ENCODE peak calls at places on chromosomes 7 and 10, in nine cellular contexts. Y, Q, F, H, G, U, B, S and X are unnamed samples.
A peak's percentile ranks its signal among the peaks of the same experiment; 100 is the strongest.

GRCh38 chr7:36506820-36507219 is 117.2 kb downstream of the ANLN start:
- DNase-seq in Y (no peak), Q (no peak), F (peak; percentile 23), H (no peak), G (no peak), U (no peak), B (no peak), S (no peak), X (no peak)

GRCh38 chr7:24755541-24756416 is 1.5 kb downstream of the GSDME start:
- DNase-seq in Y (no peak), Q (no peak), F (peak; percentile 69), H (no peak), G (no peak), U (peak; percentile 78), B (no peak), S (no peak), X (no peak)

GRCh38 chr7:1798191-1798590 is 128.1 kb downstream of the ELFN1 start:
- DNase-seq in Y (no peak), Q (no peak), F (no peak), H (no peak), G (no peak), U (no peak), B (no peak), S (no peak), X (no peak)

GRCh38 chr10:27799046-27799445 is 53.4 kb upstream of the MKX start:
- DNase-seq in Y (no peak), Q (no peak), F (no peak), H (no peak), G (no peak), U (no peak), B (no peak), S (no peak), X (no peak)

GRCh38 chr10:93080350-93081046 is 6.8 kb downstream of the CYP26A1 start:
- DNase-seq in Y (no peak), Q (no peak), F (peak; percentile 76), H (peak; percentile 31), G (peak; percentile 21), U (no peak), B (no peak), S (no peak), X (peak; percentile 14)

GRCh38 chr7:54846272-54846671 is 87.3 kb upstream of the SEC61G start:
- DNase-seq in Y (no peak), Q (peak; percentile 18), F (peak; percentile 31), H (no peak), G (no peak), U (no peak), B (no peak), S (no peak), X (no peak)

GRCh38 chr7:45595809-45596664 is 21.9 kb downstream of the ADCY1 start:
- DNase-seq in Y (no peak), Q (no peak), F (no peak), H (no peak), G (no peak), U (no peak), B (no peak), S (peak; percentile 15), X (no peak)

GRCh38 chr10:44981172-44982113 is 2.8 kb upstream of the DEPP1 start:
- DNase-seq in Y (no peak), Q (peak; percentile 76), F (peak; percentile 92), H (no peak), G (no peak), U (no peak), B (no peak), S (no peak), X (no peak)

GRCh38 chr7:96067321-96067720 is 254.6 kb downstream of the SLC25A13 start:
- DNase-seq in Y (no peak), Q (no peak), F (no peak), H (no peak), G (no peak), U (no peak), B (no peak), S (no peak), X (no peak)

GRCh38 chr10:21803374-21803773 is 200.2 kb downstream of the DNAJC1 start:
- DNase-seq in Y (no peak), Q (no peak), F (no peak), H (no peak), G (no peak), U (no peak), B (no peak), S (no peak), X (no peak)

GRCh38 chr7:4878336-4879335 is 4.9 kb downstream of the RADIL start:
- DNase-seq in Y (no peak), Q (no peak), F (no peak), H (no peak), G (no peak), U (no peak), B (no peak), S (no peak), X (no peak)

GRCh38 chr10:121335386-121335925 is 262.8 kb downstream of the FGFR2 start:
- DNase-seq in Y (no peak), Q (no peak), F (no peak), H (no peak), G (no peak), U (no peak), B (no peak), S (no peak), X (no peak)

GRCh38 chr10:44908071-44908709 is 2.9 kb upstream of the TMEM72 start:
- DNase-seq in Y (no peak), Q (peak; percentile 34), F (peak; percentile 82), H (no peak), G (no peak), U (no peak), B (no peak), S (no peak), X (no peak)

GRCh38 chr7:24980695-24981543 is 941 bp upstream of the OSBPL3 start:
- DNase-seq in Y (peak; percentile 19), Q (no peak), F (peak; percentile 60), H (peak; percentile 17), G (peak; percentile 22), U (no peak), B (no peak), S (no peak), X (no peak)

GRCh38 chr7:55387062-55387965 is 22.2 kb downstream of the LANCL2 start:
- DNase-seq in Y (no peak), Q (no peak), F (peak; percentile 18), H (no peak), G (peak; percentile 3), U (no peak), B (no peak), S (no peak), X (no peak)

GRCh38 chr7:80890391-80890790 is 28.5 kb downstream of the SEMA3C start:
- DNase-seq in Y (no peak), Q (no peak), F (no peak), H (no peak), G (no peak), U (no peak), B (no peak), S (no peak), X (no peak)

GRCh38 chr7:98180751-98181150 is 30.5 kb upstream of the BHLHA15 start:
- DNase-seq in Y (no peak), Q (no peak), F (no peak), H (no peak), G (no peak), U (no peak), B (no peak), S (no peak), X (no peak)

GRCh38 chr7:157795631-157796030 is 458.8 kb downstream of the DNAJB6 start:
- DNase-seq in Y (no peak), Q (no peak), F (no peak), H (no peak), G (no peak), U (no peak), B (no peak), S (no peak), X (no peak)

GRCh38 chr10:71569775-71570588 is 149.6 kb downstream of the C10orf105 start:
- DNase-seq in Y (peak; percentile 69), Q (no peak), F (peak; percentile 60), H (peak; percentile 70), G (peak; percentile 30), U (no peak), B (peak; percentile 44), S (peak; percentile 84), X (peak; percentile 68)

GRCh38 chr10:75335191-75335590 is 66.4 kb downstream of the ZNF503 start:
- DNase-seq in Y (no peak), Q (no peak), F (no peak), H (no peak), G (peak; percentile 1), U (no peak), B (no peak), S (no peak), X (no peak)

GRCh38 chr10:14396441-14397048 is 65.8 kb upstream of the FRMD4A start:
- DNase-seq in Y (no peak), Q (no peak), F (peak; percentile 57), H (no peak), G (no peak), U (no peak), B (no peak), S (no peak), X (no peak)

GRCh38 chr10:36421999-36422398 is 703.4 kb upstream of the ANKRD30A start:
- DNase-seq in Y (no peak), Q (no peak), F (no peak), H (no peak), G (no peak), U (no peak), B (no peak), S (no peak), X (no peak)

GRCh38 chr7:129376076-129376777 is 58.0 kb upstream of the STRIP2 start:
- DNase-seq in Y (peak; percentile 11), Q (no peak), F (peak; percentile 59), H (peak; percentile 16), G (peak; percentile 55), U (no peak), B (peak; percentile 12), S (peak; percentile 69), X (no peak)

GRCh38 chr7:151187409-151188251 is 580 bp upstream of the ASB10 start:
- DNase-seq in Y (no peak), Q (no peak), F (no peak), H (no peak), G (no peak), U (no peak), B (no peak), S (no peak), X (no peak)

GRCh38 chr10:71753091-71753959 is 20.0 kb downstream of the VSIR start:
- DNase-seq in Y (no peak), Q (no peak), F (no peak), H (no peak), G (no peak), U (no peak), B (no peak), S (no peak), X (no peak)